ENCODE peak calls at places on chromosomes 11 and 22, in six cellular contexts. P is HCT116, F is stomach, K is A549, V is ovary, M is K562. W is an unnamed sample.

GRCh38 chr11:2176389-2176900 is 4.8 kb upstream of the TH start:
- DNase-seq in K (no peak), M (no peak), P (no peak), F (no peak), V (no peak), W (no peak)

GRCh38 chr11:64745523-64746328 is 1.8 kb upstream of the RASGRP2 start:
- DNase-seq in M (peak), V (peak), F (peak), P (no peak), K (peak), W (peak)

GRCh38 chr11:109993786-109994185 is 99.4 kb upstream of the ZC3H12C start:
- DNase-seq in V (no peak), M (no peak), K (no peak), P (no peak), F (no peak), W (no peak)

GRCh38 chr11:15197696-15198095 is 83.0 kb downstream of the INSC start:
- DNase-seq in V (no peak), M (no peak), F (no peak), K (no peak), P (no peak), W (no peak)

GRCh38 chr11:57604289-57605010 is 7.0 kb downstream of the SERPING1 start:
- DNase-seq in F (no peak), K (no peak), P (no peak), M (no peak), V (no peak), W (no peak)

GRCh38 chr22:29044657-29045176 is 16.9 kb downstream of the C22orf31 start:
- DNase-seq in F (no peak), P (no peak), K (no peak), M (no peak), V (no peak), W (peak)

GRCh38 chr11:121741954-121742361 is 289.2 kb upstream of the SORL1-AS1 start:
- DNase-seq in F (no peak), V (peak), M (no peak), K (no peak), P (no peak), W (no peak)

GRCh38 chr11:62889484-62890437 is 9.1 kb downstream of the SLC3A2 start:
- DNase-seq in F (no peak), K (peak), P (no peak), V (no peak), M (peak), W (no peak)

GRCh38 chr11:63132985-63133775 is 10.8 kb downstream of the SLC22A24 start:
- DNase-seq in F (no peak), K (no peak), V (no peak), M (no peak), P (no peak), W (no peak)

GRCh38 chr11:60609632-60610031 is 89.8 kb upstream of the MS4A8 start:
- DNase-seq in F (no peak), V (no peak), M (no peak), P (no peak), K (no peak), W (no peak)

GRCh38 chr22:44147821-44148574 is 32.7 kb upstream of the PARVG start:
- DNase-seq in M (no peak), K (no peak), F (no peak), V (no peak), P (no peak), W (no peak)

GRCh38 chr11:130523166-130523565 is 74.7 kb downstream of the ADAMTS15 start:
- DNase-seq in V (no peak), P (no peak), K (no peak), M (no peak), F (no peak), W (no peak)

GRCh38 chr11:130523609-130524008 is 75.2 kb downstream of the ADAMTS15 start:
- DNase-seq in M (no peak), V (no peak), K (no peak), F (no peak), P (no peak), W (peak)

GRCh38 chr11:130524132-130524790 is 75.8 kb downstream of the ADAMTS15 start:
- DNase-seq in F (no peak), V (no peak), M (no peak), K (no peak), P (no peak), W (no peak)

GRCh38 chr11:130520231-130520630 is 71.8 kb downstream of the ADAMTS15 start:
- DNase-seq in M (no peak), V (no peak), K (no peak), P (no peak), F (no peak), W (no peak)

DNA sequence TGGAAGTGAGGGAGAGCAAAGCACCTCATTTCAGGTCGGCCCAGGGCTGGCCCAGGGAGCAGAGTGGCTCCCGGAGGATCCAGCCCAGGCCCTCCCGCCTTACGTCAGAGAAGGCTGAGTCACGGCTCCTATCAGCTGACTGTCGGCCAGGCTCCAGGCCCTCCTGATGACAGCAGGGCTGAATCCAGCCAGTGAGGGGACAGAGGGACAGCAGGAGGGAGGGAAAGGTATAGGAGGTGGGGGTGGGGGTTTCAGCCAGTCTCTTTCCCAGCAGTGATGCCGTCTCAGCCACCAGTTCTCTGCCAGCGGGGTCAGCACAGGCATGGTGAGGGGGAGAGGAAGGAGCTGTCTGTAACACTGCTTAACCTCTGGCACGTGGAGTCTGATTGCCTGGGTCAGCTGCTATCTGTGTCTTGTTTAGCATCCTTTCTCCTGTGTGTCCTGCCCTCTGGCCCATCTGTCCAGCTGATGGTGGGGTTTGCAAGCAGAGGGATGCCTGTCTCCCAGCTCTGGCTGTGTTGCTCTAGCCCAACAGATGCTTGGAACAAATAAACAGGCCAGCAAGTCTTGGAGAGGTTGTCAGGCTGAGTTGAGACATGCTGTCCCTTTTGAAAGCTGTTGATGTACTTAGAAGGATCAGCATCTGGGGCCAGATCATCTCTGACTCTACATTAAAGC is 74.0 kb downstream of the ADAMTS15 start:
- DNase-seq in F (peak), V (peak), M (peak), K (peak), P (peak), W (peak)
- TF ChIP-seq POLR2A in F (no peak), V (no peak), M (no peak), K (no peak), P (no peak), W (no peak)

GRCh38 chr11:105635466-105635865 is 25.6 kb downstream of the GRIA4 start:
- DNase-seq in K (no peak), M (no peak), V (no peak), P (no peak), F (no peak), W (no peak)

GRCh38 chr11:105636496-105636895 is 26.6 kb downstream of the GRIA4 start:
- DNase-seq in P (no peak), M (no peak), K (no peak), F (no peak), V (no peak), W (no peak)

DNA sequence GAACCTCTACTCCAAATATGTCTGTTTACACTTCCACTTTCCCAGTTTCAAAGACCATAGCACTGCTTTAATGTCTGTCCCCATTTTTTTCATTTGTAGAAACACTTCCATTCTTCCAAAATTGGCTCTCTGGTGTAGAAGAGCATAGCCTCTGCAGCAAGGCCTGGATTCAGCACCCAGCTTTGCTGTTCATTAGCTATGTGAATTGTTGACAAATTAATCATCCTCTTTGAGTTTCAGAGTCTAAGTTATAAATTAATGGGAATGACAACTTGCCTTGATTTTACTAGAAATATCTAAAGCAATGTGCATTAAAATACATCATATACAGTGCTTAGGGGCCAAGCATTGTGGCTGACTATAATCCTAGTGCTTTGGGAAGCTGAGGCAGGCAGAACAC is 22.4 kb downstream of the GRIA4 start:
- DNase-seq in M (no peak), K (no peak), P (no peak), V (no peak), F (no peak), W (no peak)
- TF ChIP-seq POLR2A in M (no peak), K (no peak), P (no peak), V (no peak), F (no peak), W (no peak)

GRCh38 chr22:25388415-25388814 is 169.0 kb downstream of the CRYBB2 start:
- DNase-seq in K (no peak), V (no peak), P (no peak), M (no peak), F (no peak), W (no peak)
- TF ChIP-seq POLR2A in K (no peak), V (no peak), P (no peak), M (no peak), F (no peak), W (no peak)

DNA sequence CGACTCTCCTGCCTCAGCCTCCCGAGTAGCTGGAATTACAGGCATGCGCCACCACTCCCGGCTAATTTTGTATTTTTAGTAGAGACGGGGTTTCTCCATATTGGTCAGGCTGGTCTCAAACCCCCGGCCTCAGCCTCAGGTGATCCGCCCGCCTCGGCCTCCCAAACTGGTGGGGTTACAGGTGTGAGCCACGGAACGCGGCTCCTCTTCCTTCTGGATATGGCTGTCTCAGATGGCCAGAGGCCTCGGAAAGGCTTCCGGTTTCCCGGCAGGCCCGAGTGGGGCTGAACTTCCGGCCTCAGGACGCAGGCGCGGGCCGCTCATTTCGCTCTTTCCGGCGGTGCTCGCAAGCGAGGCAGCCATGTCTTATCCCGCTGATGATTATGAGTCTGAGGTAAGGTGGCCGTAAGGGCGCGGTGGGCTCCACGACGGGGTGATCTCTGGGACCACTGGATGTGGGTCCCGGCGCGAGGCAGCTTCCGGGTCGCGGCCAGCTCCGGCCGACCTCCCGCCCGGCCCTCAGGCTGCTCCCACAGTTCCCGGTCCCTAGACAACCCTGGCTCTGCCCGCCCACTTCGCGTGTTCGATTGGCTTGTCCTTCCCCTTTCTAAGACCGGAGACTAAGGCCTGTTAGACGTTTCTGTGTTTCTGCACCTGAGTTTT is at the start of gene EIF3L:
- DNase-seq in V (peak), P (peak), F (peak), M (peak), K (peak), W (peak)
- TF ChIP-seq POLR2A in V (peak), P (peak), F (no peak), M (peak), K (peak), W (peak)

GRCh38 chr11:441418-442274 is at the start of gene ANO9:
- DNase-seq in M (peak), F (peak), K (no peak), V (peak), P (no peak), W (no peak)
- TF ChIP-seq POLR2A in M (no peak), F (no peak), K (no peak), V (no peak), P (no peak), W (no peak)

GRCh38 chr22:27051407-27051806 is 394.0 kb downstream of the MIAT start:
- DNase-seq in M (no peak), V (no peak), K (no peak), P (no peak), F (no peak), W (no peak)
- TF ChIP-seq POLR2A in M (no peak), V (no peak), K (no peak), P (no peak), F (no peak), W (no peak)

DNA sequence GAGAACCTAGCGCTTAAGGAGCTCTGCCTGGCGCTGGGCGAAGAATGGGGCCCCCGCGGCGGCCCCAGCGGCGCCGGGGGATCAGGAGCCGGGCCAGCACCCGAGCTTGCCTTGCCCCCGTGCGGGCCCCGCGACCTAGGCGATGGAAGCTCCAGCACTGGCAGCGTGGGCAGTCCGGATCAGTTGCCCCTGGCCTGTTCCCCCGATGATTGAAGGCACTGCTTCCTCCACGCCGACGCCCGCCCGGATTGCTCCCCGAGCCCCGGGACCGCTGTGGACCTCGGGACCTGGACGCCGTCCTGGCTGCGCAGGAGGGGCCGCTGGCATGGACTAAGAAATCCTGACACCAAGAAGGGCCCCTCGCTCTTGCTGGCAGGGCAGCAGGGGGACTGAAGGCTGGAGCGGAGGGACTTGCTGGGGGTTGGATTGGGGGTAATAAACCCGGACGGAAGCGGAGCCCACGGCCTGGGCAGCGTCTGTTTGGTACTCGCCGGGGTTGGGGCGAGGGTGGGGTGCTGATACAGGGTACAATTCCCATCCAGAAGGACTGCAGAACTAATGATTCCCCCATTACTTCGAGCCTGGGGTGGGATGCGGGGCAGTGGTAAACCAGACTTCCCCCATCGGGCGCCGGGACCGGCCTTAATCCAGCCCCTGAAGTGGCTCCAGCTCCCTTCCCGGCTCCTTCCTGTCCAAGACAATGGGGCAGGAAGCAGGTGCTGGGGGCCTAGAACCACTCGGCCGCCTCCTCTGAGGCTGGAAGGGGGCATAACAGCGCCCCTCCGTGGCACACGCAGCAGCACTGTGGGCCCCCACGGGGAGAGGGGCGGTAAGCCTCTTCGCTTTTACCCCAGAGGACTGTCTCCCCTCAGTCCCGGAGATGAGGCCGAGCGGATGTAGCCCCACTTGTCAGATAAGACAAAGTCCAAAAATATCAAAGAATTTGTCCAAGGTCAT is 985 bp downstream of the CCDC85B start:
- DNase-seq in V (no peak), M (peak), P (no peak), K (peak), F (no peak), W (no peak)
- TF ChIP-seq POLR2A in V (no peak), M (peak), P (peak), K (peak), F (no peak), W (peak)

GRCh38 chr11:288328-289144 is at the start of gene PGGHG:
- DNase-seq in V (peak), M (no peak), P (no peak), K (peak), F (peak), W (peak)
- TF ChIP-seq POLR2A in V (no peak), M (peak), P (no peak), K (no peak), F (no peak), W (no peak)

GRCh38 chr22:18001040-18001893 is 23.1 kb downstream of the MICAL3 start:
- DNase-seq in K (peak), F (peak), M (peak), P (peak), V (peak), W (peak)
- TF ChIP-seq POLR2A in K (peak), F (no peak), M (peak), P (peak), V (peak), W (peak)

DNA sequence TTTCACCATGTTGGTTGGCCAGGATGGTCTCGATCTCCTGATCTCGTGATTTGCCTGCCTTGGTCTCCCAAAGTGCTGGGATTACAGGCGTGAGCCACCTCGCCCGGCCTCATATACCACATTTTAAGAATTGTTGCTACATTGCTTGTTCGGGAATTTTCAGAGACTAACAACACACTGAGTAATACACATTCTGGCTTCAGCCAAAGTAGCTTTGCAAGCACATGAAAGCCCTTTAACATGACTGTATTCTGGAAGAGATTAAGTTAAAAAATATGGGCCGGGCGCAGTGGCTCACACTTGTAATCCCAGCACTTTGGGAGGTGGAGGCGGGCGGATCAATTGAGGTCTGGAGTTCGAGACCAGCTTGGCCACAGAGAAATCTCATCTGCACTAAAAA is 15.0 kb downstream of the CRTAM start:
- DNase-seq in M (no peak), F (no peak), P (no peak), K (no peak), V (no peak), W (no peak)
- TF ChIP-seq POLR2A in M (no peak), F (no peak), P (no peak), K (no peak), V (no peak), W (no peak)